ENCODE peak calls at places on chromosomes 6 and 20, in ten cellular contexts. S is Right ventricle myocardium superior, F is amniotic stem cell, T is tibial artery, D is IMR-90, V is iris pigment epithelial cell, A is NB4, E is dorsolateral prefrontal cortex, Z is T-helper 9 cell, N is psoas muscle. R is an unnamed sample.
A peak's percentile ranks its signal among the peaks of the same experiment; 100 is the strongest.

GRCh38 chr20:47233333-47234188 is 122.9 kb downstream of the ZMYND8 start:
- DNase-seq in T (no peak), Z (no peak), S (no peak), E (no peak), V (peak; percentile 67), N (no peak), A (peak; percentile 65), F (no peak), D (peak; percentile 48), R (no peak)

GRCh38 chr6:27829453-27830211 is 82.6 kb downstream of the OR2B2 start:
- DNase-seq in E (no peak), A (no peak), N (no peak), S (no peak), F (no peak), T (no peak), D (peak; percentile 45), V (peak; percentile 15), Z (no peak), R (no peak)

GRCh38 chr6:157990321-157991066 is 8.8 kb downstream of the SYNJ2 start:
- DNase-seq in T (no peak), N (no peak), F (no peak), V (no peak), D (no peak), E (no peak), A (peak; percentile 99), S (no peak), Z (no peak), R (no peak)

GRCh38 chr6:16332175-16332542 is 93.8 kb downstream of the GMPR start:
- DNase-seq in N (peak; percentile 83), V (peak; percentile 73), S (peak; percentile 77), A (peak; percentile 84), Z (peak; percentile 77), F (peak; percentile 61), E (peak; percentile 69), D (peak; percentile 78), T (peak; percentile 74), R (peak; percentile 79)

GRCh38 chr20:48538058-48538825 is 289.6 kb downstream of the PREX1 start:
- DNase-seq in N (no peak), E (no peak), Z (no peak), D (peak; percentile 52), V (peak; percentile 94), F (no peak), T (no peak), S (no peak), A (no peak), R (no peak)

GRCh38 chr20:50379049-50379990 is 130.9 kb upstream of the PTPN1 start:
- DNase-seq in F (no peak), S (peak; percentile 95), A (peak; percentile 91), Z (no peak), V (peak; percentile 92), N (peak; percentile 98), D (peak; percentile 92), T (peak; percentile 96), E (no peak), R (peak; percentile 66)

GRCh38 chr6:82365011-82365751 is 1.6 kb downstream of the TPBG start:
- DNase-seq in F (peak; percentile 26), E (no peak), N (no peak), Z (no peak), D (peak; percentile 35), A (no peak), T (no peak), V (peak; percentile 54), S (peak; percentile 42), R (peak; percentile 50)

GRCh38 chr6:38079107-38079506 is 259.6 kb downstream of the ZFAND3 start:
- DNase-seq in A (no peak), Z (no peak), S (no peak), F (no peak), V (no peak), N (no peak), D (no peak), E (no peak), T (no peak), R (no peak)

GRCh38 chr6:149118737-149119653 is 198.5 kb upstream of the TAB2 start:
- DNase-seq in N (no peak), S (no peak), A (peak; percentile 47), V (no peak), D (no peak), F (no peak), Z (no peak), E (no peak), T (no peak), R (no peak)

GRCh38 chr6:29564875-29565274 is 5.3 kb upstream of the UBD start:
- DNase-seq in S (no peak), E (no peak), A (no peak), F (no peak), N (no peak), V (peak; percentile 33), D (no peak), Z (no peak), T (no peak), R (no peak)

GRCh38 chr20:22339091-22339881 is 245.1 kb downstream of the FOXA2 start:
- DNase-seq in S (no peak), T (no peak), V (peak; percentile 69), F (peak; percentile 64), A (peak; percentile 80), E (no peak), D (peak; percentile 63), Z (no peak), N (no peak), R (peak; percentile 55)

GRCh38 chr6:41958022-41958856 is 16.6 kb upstream of the CCND3 start:
- DNase-seq in N (no peak), Z (no peak), S (no peak), F (no peak), T (no peak), A (no peak), E (no peak), D (no peak), V (no peak), R (no peak)

GRCh38 chr6:35359744-35360348 is 17.5 kb downstream of the PPARD start:
- DNase-seq in D (peak; percentile 79), A (no peak), Z (no peak), T (no peak), S (peak; percentile 52), E (no peak), F (no peak), V (peak; percentile 90), N (no peak), R (no peak)

GRCh38 chr6:30075094-30075986 is at the start of gene RNF39:
- DNase-seq in A (no peak), D (no peak), Z (no peak), F (no peak), T (no peak), V (no peak), N (peak; percentile 39), S (no peak), E (no peak), R (no peak)

GRCh38 chr20:61086031-61086430 is 166.0 kb upstream of the CDH4 start:
- DNase-seq in D (no peak), N (no peak), F (no peak), E (no peak), Z (no peak), A (no peak), S (no peak), V (no peak), T (no peak), R (no peak)

GRCh38 chr6:43376551-43376981 is 7.1 kb upstream of the ZNF318 start:
- DNase-seq in T (no peak), A (no peak), V (peak; percentile 71), S (no peak), Z (no peak), N (no peak), F (no peak), E (no peak), D (peak; percentile 59), R (no peak)

GRCh38 chr6:43865947-43866346 is 95.9 kb downstream of the VEGFA start:
- DNase-seq in Z (no peak), S (no peak), F (no peak), N (peak; percentile 11), E (no peak), A (no peak), V (peak; percentile 18), D (no peak), T (no peak), R (no peak)

GRCh38 chr20:34791289-34792020 is 34.0 kb downstream of the NCOA6 start:
- DNase-seq in V (peak; percentile 35), D (peak; percentile 67), E (no peak), T (peak; percentile 27), Z (no peak), F (peak; percentile 18), S (no peak), N (no peak), A (peak; percentile 59), R (no peak)

GRCh38 chr20:48350291-48350988 is 477.4 kb downstream of the PREX1 start:
- DNase-seq in F (no peak), E (no peak), Z (no peak), A (peak; percentile 34), V (no peak), S (no peak), D (no peak), T (no peak), N (no peak), R (peak; percentile 48)

GRCh38 chr20:32534661-32535240 is 50.4 kb downstream of the NOL4L start:
- DNase-seq in S (no peak), N (no peak), V (no peak), E (no peak), F (no peak), A (peak; percentile 47), T (no peak), Z (peak; percentile 58), D (no peak), R (no peak)

GRCh38 chr20:41408986-41409385 is 42.4 kb upstream of the EMILIN3 start:
- DNase-seq in A (peak; percentile 82), T (no peak), N (peak; percentile 82), Z (no peak), D (no peak), F (no peak), S (no peak), V (no peak), E (no peak), R (peak; percentile 69)

GRCh38 chr20:24164360-24164759 is 175.8 kb upstream of the GGTLC1 start:
- DNase-seq in S (no peak), A (peak; percentile 30), T (no peak), F (no peak), E (no peak), Z (peak; percentile 28), N (no peak), V (no peak), D (no peak), R (peak; percentile 33)

GRCh38 chr6:89976141-89977020 is 82.1 kb downstream of the GJA10 start:
- DNase-seq in S (no peak), V (no peak), F (no peak), N (no peak), A (no peak), D (no peak), Z (no peak), E (no peak), T (no peak), R (no peak)

GRCh38 chr20:48107560-48107959 is 322.3 kb upstream of the SULF2 start:
- DNase-seq in D (no peak), F (no peak), S (no peak), T (no peak), N (no peak), Z (no peak), A (no peak), E (no peak), V (peak; percentile 83), R (no peak)

GRCh38 chr20:62201173-62202082 is 18.6 kb downstream of the MTG2 start:
- DNase-seq in F (no peak), T (no peak), S (peak; percentile 35), N (peak; percentile 46), V (no peak), Z (no peak), E (no peak), A (no peak), D (no peak), R (peak; percentile 45)

GRCh38 chr20:14919473-14920157 is 582.2 kb upstream of the FLRT3 start:
- DNase-seq in E (no peak), D (no peak), T (no peak), F (no peak), N (no peak), A (no peak), V (no peak), S (no peak), Z (no peak), R (peak; percentile 37)

GRCh38 chr6:11036977-11037430 is 7.1 kb downstream of the ELOVL2 start:
- DNase-seq in F (no peak), D (no peak), E (no peak), N (no peak), T (no peak), V (no peak), A (no peak), S (no peak), Z (no peak), R (no peak)

GRCh38 chr6:47440722-47441121 is 36.9 kb upstream of the CD2AP start:
- DNase-seq in A (no peak), V (no peak), E (no peak), S (no peak), Z (no peak), N (no peak), T (no peak), F (no peak), D (no peak), R (no peak)

R was measured in BE2C.